ENCODE peak calls at places on chromosome 17, in nine cellular contexts. H, E, R, U, P, S, B, Y and M are unnamed samples.

GRCh38 chr17:42249681-42250446 is 26.3 kb downstream of the STAT5B start:
- DNase-seq in H (no peak), E (no peak), R (peak; percentile 71), U (peak; percentile 26), P (no peak), S (no peak), B (no peak), Y (no peak), M (no peak)

GRCh38 chr17:77498875-77499698 is 358.3 kb downstream of the SEC14L1 start:
- DNase-seq in H (no peak), E (peak; percentile 40), R (peak; percentile 43), U (no peak), P (peak; percentile 39), S (no peak), B (peak; percentile 13), Y (no peak), M (peak; percentile 76)

GRCh38 chr17:19418312-19418992 is 7.4 kb downstream of the RNF112 start:
- DNase-seq in H (peak; percentile 56), E (no peak), R (no peak), U (no peak), P (no peak), S (no peak), B (no peak), Y (peak; percentile 54), M (no peak)

GRCh38 chr17:21511368-21512195 is 135.4 kb downstream of the KCNJ12 start:
- DNase-seq in H (peak; percentile 81), E (peak; percentile 86), R (peak; percentile 73), U (peak; percentile 43), P (peak; percentile 93), S (peak; percentile 82), B (peak; percentile 91), Y (peak; percentile 89), M (peak; percentile 89)

GRCh38 chr17:68792042-68792685 is 163.0 kb downstream of the ABCA8 start:
- DNase-seq in H (no peak), E (no peak), R (no peak), U (no peak), P (no peak), S (no peak), B (no peak), Y (peak; percentile 92), M (no peak)

GRCh38 chr17:29929006-29929543 is 953 bp downstream of the SSH2 start:
- DNase-seq in H (peak; percentile 37), E (no peak), R (no peak), U (no peak), P (no peak), S (no peak), B (no peak), Y (peak; percentile 46), M (peak; percentile 38)

GRCh38 chr17:3660311-3660891 is 8.0 kb downstream of the TAX1BP3 start:
- DNase-seq in H (no peak), E (peak; percentile 71), R (no peak), U (no peak), P (peak; percentile 70), S (no peak), B (peak; percentile 75), Y (no peak), M (no peak)

GRCh38 chr17:31085563-31085962 is 9.2 kb upstream of the NF1 start:
- DNase-seq in H (peak; percentile 2), E (no peak), R (no peak), U (no peak), P (no peak), S (no peak), B (no peak), Y (peak; percentile 83), M (no peak)

GRCh38 chr17:77496401-77496801 is 355.6 kb downstream of the SEC14L1 start:
- DNase-seq in H (no peak), E (peak; percentile 34), R (peak; percentile 41), U (no peak), P (peak; percentile 36), S (no peak), B (peak; percentile 18), Y (no peak), M (peak; percentile 25)

GRCh38 chr17:73387746-73388577 is 76.2 kb upstream of the CDC42EP4 start:
- DNase-seq in H (no peak), E (no peak), R (no peak), U (no peak), P (peak; percentile 40), S (no peak), B (peak; percentile 24), Y (no peak), M (no peak)

GRCh38 chr17:63433746-63434591 is 12.1 kb downstream of the CYB561 start:
- DNase-seq in H (peak; percentile 83), E (no peak), R (no peak), U (no peak), P (peak; percentile 91), S (peak; percentile 78), B (peak; percentile 93), Y (peak; percentile 96), M (peak; percentile 64)

GRCh38 chr17:49814781-49815496 is 26.5 kb downstream of the KAT7 start:
- DNase-seq in H (no peak), E (no peak), R (no peak), U (no peak), P (no peak), S (no peak), B (no peak), Y (no peak), M (no peak)

GRCh38 chr17:29195465-29196081 is 15.4 kb upstream of the MYO18A start:
- DNase-seq in H (peak; percentile 25), E (peak; percentile 39), R (no peak), U (no peak), P (no peak), S (no peak), B (no peak), Y (no peak), M (no peak)

DNA sequence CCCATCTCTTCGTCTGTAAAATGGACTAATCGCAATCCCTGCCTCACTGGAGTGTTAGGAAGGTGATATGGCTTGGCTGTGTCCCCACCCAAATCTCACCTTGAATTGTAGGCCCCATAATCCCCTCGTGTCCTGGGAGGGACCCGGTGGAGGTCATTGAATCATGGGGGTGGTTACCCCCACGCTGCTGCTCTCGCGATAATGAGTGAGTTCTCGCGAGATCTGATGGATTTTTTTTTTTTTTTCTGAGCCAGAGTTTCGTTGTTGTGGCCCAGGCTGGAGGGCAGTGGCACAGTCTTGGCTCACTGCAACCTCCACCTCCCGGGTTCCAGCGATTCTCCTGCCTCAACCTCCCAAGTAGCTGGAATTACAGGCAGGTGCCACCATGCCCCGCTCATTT is 11.2 kb downstream of the TRARG1 start:
- DNase-seq in H (no peak), E (no peak), R (no peak), U (no peak), P (no peak), S (no peak), B (no peak), Y (no peak), M (no peak)
- H3K4me1 ChIP-seq in H (no peaks in the 10 kb centered on the region), E (no peaks in the 10 kb centered on the region), R (peaks cover 22% of the 10 kb centered on the region), U (peaks cover 20% of the 10 kb centered on the region), P (no peaks in the 10 kb centered on the region), S (no peaks in the 10 kb centered on the region), B (no peaks in the 10 kb centered on the region), Y (no peaks in the 10 kb centered on the region), M (no peaks in the 10 kb centered on the region)

DNA sequence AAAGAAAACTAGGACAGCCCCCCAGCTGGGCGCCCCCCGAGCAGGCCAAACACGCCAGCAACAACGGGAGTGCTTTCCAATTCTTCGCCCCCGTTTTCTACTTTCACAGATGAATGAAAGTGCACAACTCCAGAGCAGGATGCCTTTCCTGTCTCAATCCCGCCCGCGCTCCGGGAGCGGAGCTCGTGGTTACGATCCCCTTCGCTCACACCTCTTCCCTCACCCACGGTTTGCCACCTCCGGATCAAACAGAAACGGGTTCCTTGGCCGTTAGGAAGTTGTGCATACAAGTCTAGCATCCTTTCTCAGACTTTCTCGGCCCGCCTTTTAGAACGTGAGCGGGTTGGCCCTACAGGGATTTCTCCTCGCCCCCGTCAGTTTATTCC is 658 bp downstream of the SKA2 start:
- DNase-seq in H (peak; percentile 56), E (no peak), R (peak; percentile 59), U (peak; percentile 17), P (peak; percentile 58), S (peak; percentile 45), B (peak; percentile 42), Y (peak; percentile 62), M (peak; percentile 53)
- H3K4me1 ChIP-seq in H (peaks cover 60% of the 10 kb centered on the region), E (peaks cover 7% of the 10 kb centered on the region), R (peaks cover 8% of the 10 kb centered on the region), U (peaks cover 6% of the 10 kb centered on the region), P (peaks cover 20% of the 10 kb centered on the region), S (peaks cover 22% of the 10 kb centered on the region), B (peaks cover 7% of the 10 kb centered on the region), Y (peaks cover 17% of the 10 kb centered on the region), M (peaks cover 13% of the 10 kb centered on the region)

GRCh38 chr17:48589060-48589830 is 796 bp downstream of the HOXB3 start:
- DNase-seq in H (no peak), E (no peak), R (no peak), U (no peak), P (no peak), S (no peak), B (no peak), Y (no peak), M (no peak)

GRCh38 chr17:48588519-48588918 is 1.5 kb downstream of the HOXB3 start:
- DNase-seq in H (no peak), E (no peak), R (no peak), U (no peak), P (no peak), S (no peak), B (no peak), Y (no peak), M (no peak)

GRCh38 chr17:48586355-48586924 is 3.6 kb downstream of the HOXB3 start:
- DNase-seq in H (no peak), E (no peak), R (peak; percentile 60), U (no peak), P (no peak), S (no peak), B (no peak), Y (no peak), M (no peak)

GRCh38 chr17:48588074-48588415 is 2.0 kb downstream of the HOXB3 start:
- DNase-seq in H (no peak), E (no peak), R (no peak), U (no peak), P (no peak), S (no peak), B (no peak), Y (no peak), M (no peak)

DNA sequence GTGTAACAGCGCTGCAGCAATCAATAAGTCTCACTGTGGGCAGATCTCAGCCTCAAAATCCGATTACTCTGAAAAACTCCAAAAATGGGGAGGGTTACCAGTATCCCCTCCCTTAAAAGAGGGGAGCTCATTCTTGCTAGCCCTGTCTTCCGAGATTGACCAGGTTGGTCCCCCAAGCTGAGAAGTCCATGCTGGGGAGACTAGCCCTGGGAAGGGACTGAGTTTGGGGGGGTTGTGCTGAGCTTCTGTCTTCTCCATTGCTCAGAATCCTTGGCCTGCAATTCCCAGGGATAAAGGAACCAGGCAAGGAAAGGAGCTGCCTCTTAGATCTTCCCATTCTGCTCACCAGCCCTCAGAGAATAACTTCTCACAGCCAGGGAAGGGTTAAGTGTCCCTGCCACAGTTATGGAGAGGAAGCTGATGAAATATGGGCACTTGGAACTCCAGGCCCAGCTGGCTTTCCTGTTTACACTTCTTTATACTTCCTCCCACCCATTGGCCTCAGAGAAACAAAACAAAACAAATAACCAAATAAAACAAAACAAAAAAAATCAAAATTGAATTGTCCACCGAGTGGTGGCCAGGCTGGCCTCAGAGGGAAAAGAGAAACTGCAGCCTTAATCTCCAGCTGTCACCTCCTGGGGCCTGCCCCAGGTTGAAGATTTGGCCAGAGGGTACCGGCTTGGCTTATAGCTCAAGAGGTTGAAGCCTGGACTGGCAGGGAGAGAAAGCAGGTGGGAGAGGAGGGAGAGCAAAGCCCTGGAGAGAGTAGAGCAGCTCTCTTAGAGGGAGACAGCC is 2.6 kb downstream of the HOXB3 start:
- DNase-seq in H (no peak), E (no peak), R (no peak), U (no peak), P (no peak), S (no peak), B (no peak), Y (no peak), M (no peak)
- H3K4me1 ChIP-seq in H (peaks cover 22% of the 10 kb centered on the region), E (peaks cover 8% of the 10 kb centered on the region), R (peaks cover 18% of the 10 kb centered on the region), U (peaks cover 22% of the 10 kb centered on the region), P (peaks cover 9% of the 10 kb centered on the region), S (peaks cover 17% of the 10 kb centered on the region), B (peaks cover 4% of the 10 kb centered on the region), Y (peaks cover 6% of the 10 kb centered on the region), M (peaks cover 3% of the 10 kb centered on the region)

GRCh38 chr17:18025596-18026407 is 13.2 kb downstream of the ATPAF2 start:
- DNase-seq in H (peak; percentile 68), E (no peak), R (no peak), U (no peak), P (no peak), S (no peak), B (no peak), Y (peak; percentile 39), M (no peak)
- H3K4me1 ChIP-seq in H (peaks cover 14% of the 10 kb centered on the region), E (peaks cover 6% of the 10 kb centered on the region), R (peaks cover 9% of the 10 kb centered on the region), U (no peaks in the 10 kb centered on the region), P (peaks cover 41% of the 10 kb centered on the region), S (peaks cover 14% of the 10 kb centered on the region), B (peaks cover 17% of the 10 kb centered on the region), Y (peaks cover 26% of the 10 kb centered on the region), M (peaks cover 9% of the 10 kb centered on the region)